ENCODE peak calls at places on chromosomes 16 and 17, in five cellular contexts. U, H, W, J and C are unnamed samples.

GRCh38 chr17:77385750-77386501 is 245.2 kb downstream of the SEC14L1 start:
- DNase-seq in U (no peak), H (no peak), W (peak), J (no peak), C (no peak)

GRCh38 chr16:56425439-56425832 is at the start of gene AMFR:
- DNase-seq in U (peak), H (peak), W (peak), J (no peak), C (peak)

GRCh38 chr17:61400786-61401279 is 1.2 kb downstream of the TBX2 start:
- DNase-seq in U (no peak), H (no peak), W (no peak), J (no peak), C (no peak)

GRCh38 chr16:75267631-75268264 is 16.3 kb upstream of the BCAR1 start:
- DNase-seq in U (peak), H (no peak), W (no peak), J (no peak), C (no peak)

GRCh38 chr16:53404959-53405358 is 29.3 kb upstream of the RBL2 start:
- DNase-seq in U (no peak), H (no peak), W (no peak), J (no peak), C (no peak)

GRCh38 chr17:81206166-81206565 is 16.6 kb downstream of the CEP131 start:
- DNase-seq in U (no peak), H (no peak), W (no peak), J (no peak), C (no peak)

GRCh38 chr17:39096435-39097158 is 54.8 kb downstream of the PLXDC1 start:
- DNase-seq in U (no peak), H (no peak), W (no peak), J (no peak), C (no peak)

GRCh38 chr16:20023190-20023589 is 50.5 kb downstream of the GPR139 start:
- DNase-seq in U (peak), H (no peak), W (no peak), J (no peak), C (no peak)

GRCh38 chr17:36777118-36777517 is 160.2 kb upstream of the LHX1 start:
- DNase-seq in U (no peak), H (no peak), W (peak), J (no peak), C (no peak)

GRCh38 chr16:6018848-6019489 is 921.4 kb upstream of the EEF2KMT start:
- DNase-seq in U (no peak), H (peak), W (no peak), J (no peak), C (no peak)

GRCh38 chr16:6012716-6013115 is 915.1 kb upstream of the EEF2KMT start:
- DNase-seq in U (no peak), H (no peak), W (no peak), J (no peak), C (no peak)

GRCh38 chr16:6020162-6020980 is 922.8 kb upstream of the EEF2KMT start:
- DNase-seq in U (no peak), H (peak), W (no peak), J (no peak), C (no peak)

GRCh38 chr16:6019490-6019991 is 921.9 kb upstream of the EEF2KMT start:
- DNase-seq in U (no peak), H (peak), W (no peak), J (no peak), C (no peak)

DNA sequence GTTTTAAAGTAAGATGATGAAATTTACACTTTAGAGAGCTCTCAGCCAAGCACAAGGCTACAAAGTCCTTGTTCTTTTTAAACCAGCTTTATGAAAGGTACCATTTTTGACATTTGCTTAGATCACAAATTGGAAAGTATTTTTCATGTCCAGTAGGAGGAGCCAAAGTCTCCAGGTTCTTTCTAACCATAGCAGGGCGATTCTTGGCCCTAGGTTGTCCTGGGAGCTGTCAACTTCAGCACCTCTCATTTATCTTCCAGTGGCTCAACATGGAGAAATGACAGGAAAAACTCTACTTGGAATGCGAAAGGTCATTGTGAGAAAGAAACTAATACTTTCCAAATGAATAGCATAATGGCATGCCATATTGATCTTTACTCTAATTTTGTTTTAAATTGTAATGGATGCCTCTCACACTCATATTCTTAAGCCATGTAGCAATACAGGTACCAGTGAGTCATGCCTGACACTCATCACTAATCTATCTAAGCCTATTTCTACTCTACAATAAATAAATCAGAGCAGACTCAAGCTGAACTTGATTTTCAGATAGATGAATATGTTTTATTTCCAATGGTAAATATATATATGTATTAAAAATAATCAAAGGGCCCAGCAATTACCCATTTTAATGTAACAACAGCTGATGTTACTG is 919.1 kb upstream of the EEF2KMT start:
- DNase-seq in U (peak), H (no peak), W (peak), J (no peak), C (no peak)
- TF ChIP-seq ATF2 in U (no peak), H (no peak), W (no peak), J (no peak), C (no peak)

GRCh38 chr17:2002767-2003329 is 22.3 kb downstream of the RTN4RL1 start:
- DNase-seq in U (no peak), H (no peak), W (no peak), J (no peak), C (no peak)

GRCh38 chr17:1997146-1997586 is 28.0 kb downstream of the RTN4RL1 start:
- DNase-seq in U (peak), H (no peak), W (no peak), J (no peak), C (no peak)

GRCh38 chr17:1998426-1998784 is 26.7 kb downstream of the RTN4RL1 start:
- DNase-seq in U (no peak), H (no peak), W (no peak), J (no peak), C (no peak)

GRCh38 chr17:1997587-1998425 is 27.3 kb downstream of the RTN4RL1 start:
- DNase-seq in U (peak), H (peak), W (no peak), J (no peak), C (peak)

GRCh38 chr17:1999557-2000251 is 25.4 kb downstream of the RTN4RL1 start:
- DNase-seq in U (peak), H (no peak), W (no peak), J (no peak), C (peak)
- TF ChIP-seq ATF2 in U (no peak), H (no peak), W (no peak), J (no peak), C (no peak)

DNA sequence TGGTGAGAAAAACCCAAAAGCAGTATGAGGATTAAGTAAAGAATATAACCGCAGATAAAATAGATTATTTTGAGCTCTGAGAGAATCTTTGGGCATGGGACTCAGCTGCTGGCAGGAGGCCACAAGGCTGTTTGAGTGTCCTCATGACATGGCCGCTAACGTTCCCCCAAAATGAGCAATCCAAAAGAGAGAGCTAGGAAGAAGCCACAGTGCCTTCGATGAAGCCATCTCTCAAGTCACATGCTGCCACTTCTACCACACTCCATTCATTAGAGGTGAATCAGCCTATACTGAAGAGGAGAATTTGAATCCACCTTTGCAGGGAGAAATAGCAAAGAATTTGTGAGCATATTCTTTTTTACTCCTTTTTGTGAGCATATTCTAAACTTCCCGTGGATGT is 34.2 kb downstream of the ANKFY1 start:
- DNase-seq in U (no peak), H (no peak), W (no peak), J (no peak), C (no peak)
- TF ChIP-seq ATF2 in U (no peak), H (no peak), W (no peak), J (no peak), C (no peak)

GRCh38 chr16:79777679-79778078 is 177.1 kb upstream of the MAF start:
- DNase-seq in U (no peak), H (no peak), W (no peak), J (no peak), C (no peak)

GRCh38 chr16:79770244-79771064 is 169.9 kb upstream of the MAF start:
- DNase-seq in U (peak), H (peak), W (peak), J (peak), C (peak)

GRCh38 chr16:79772028-79772427 is 171.5 kb upstream of the MAF start:
- DNase-seq in U (no peak), H (no peak), W (no peak), J (no peak), C (no peak)

GRCh38 chr16:79776243-79776884 is 175.8 kb upstream of the MAF start:
- DNase-seq in U (no peak), H (no peak), W (peak), J (no peak), C (no peak)
- TF ChIP-seq ATF2 in U (no peak), H (no peak), W (no peak), J (no peak), C (no peak)

GRCh38 chr17:34126496-34126895 is 128.6 kb upstream of the CCL2 start:
- DNase-seq in U (no peak), H (peak), W (no peak), J (no peak), C (no peak)
- TF ChIP-seq ATF2 in U (no peak), H (no peak), W (no peak), J (no peak), C (no peak)

GRCh38 chr17:63171428-63172205 is 205.6 kb downstream of the TANC2 start:
- DNase-seq in U (no peak), H (no peak), W (no peak), J (no peak), C (no peak)
- TF ChIP-seq ATF2 in U (no peak), H (no peak), W (no peak), J (no peak), C (no peak)

GRCh38 chr17:59381716-59382570 is 50.5 kb downstream of the YPEL2 start:
- DNase-seq in U (no peak), H (no peak), W (no peak), J (no peak), C (no peak)
- TF ChIP-seq ATF2 in U (no peak), H (no peak), W (no peak), J (no peak), C (no peak)

DNA sequence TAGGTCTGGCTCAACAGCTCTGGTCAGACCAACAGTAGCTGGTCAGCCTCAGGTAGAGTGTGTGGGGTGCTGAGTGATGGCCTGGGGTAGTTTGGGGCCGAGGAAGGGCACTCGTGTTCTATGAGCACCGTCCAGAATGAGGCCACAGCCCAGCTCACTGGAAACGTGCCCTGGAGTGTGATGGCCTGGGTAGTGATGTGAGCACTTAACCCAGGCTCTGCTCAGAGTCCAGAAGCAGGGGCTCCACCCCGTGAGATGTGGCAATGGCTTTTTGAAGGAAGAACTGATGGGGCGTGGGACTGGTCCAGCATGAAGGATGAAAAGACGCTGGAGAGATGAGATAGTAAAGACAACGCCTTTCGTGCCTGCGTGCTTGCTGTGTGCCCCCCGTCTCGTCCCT is 35.3 kb downstream of the NTN1 start:
- DNase-seq in U (no peak), H (no peak), W (no peak), J (no peak), C (no peak)
- TF ChIP-seq ATF2 in U (no peak), H (no peak), W (no peak), J (no peak), C (no peak)

DNA sequence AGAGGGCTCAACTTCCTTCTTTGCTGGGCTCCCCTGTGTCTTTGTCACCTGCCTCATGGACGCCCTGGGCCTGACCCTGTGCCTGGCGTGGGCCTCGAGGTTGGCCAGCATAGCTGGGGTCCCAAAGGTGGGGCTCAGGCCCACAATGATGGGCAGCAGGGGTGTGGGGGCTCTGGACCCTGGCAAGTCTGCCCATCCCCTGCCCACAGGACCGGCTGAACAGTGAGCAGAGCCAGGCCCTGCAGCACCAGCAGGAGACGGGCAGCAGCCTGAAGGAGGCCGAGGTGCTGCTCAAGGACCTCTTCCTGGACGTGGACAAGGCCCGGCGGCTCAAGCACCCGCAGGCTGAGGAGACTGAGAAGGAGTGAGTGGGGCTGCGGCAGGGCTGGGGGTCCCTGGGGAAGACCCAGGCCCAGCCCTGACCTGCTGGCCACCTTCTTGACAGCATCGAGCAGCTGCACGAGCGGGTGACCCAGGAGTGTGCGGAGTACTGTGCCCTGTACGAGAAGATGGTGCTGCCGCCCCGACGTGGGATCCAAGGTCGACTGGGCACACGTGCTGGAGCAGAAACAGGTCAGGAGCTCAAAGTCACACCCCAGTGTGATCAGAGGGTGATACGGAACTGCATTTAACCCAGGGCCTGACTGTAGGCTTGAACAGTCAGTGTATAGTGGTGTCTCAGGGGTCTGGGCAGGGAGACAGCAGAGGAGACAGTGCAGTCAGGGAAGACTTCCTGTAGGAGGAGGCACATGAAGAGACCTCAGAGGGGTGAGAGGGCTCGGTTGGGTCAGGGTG is 3.8 kb downstream of the EVPLL start:
- DNase-seq in U (no peak), H (no peak), W (peak), J (no peak), C (no peak)
- TF ChIP-seq ATF2 in U (no peak), H (no peak), W (no peak), J (no peak), C (no peak)

GRCh38 chr17:5419356-5419958 is at the start of gene NUP88:
- DNase-seq in U (peak), H (peak), W (peak), J (peak), C (peak)

GRCh38 chr17:5418858-5419355 is 555 bp downstream of the NUP88 start:
- DNase-seq in U (peak), H (no peak), W (no peak), J (peak), C (no peak)

GRCh38 chr17:5416886-5417285 is 2.6 kb downstream of the NUP88 start:
- DNase-seq in U (no peak), H (no peak), W (no peak), J (no peak), C (no peak)

GRCh38 chr17:5422505-5422904 is 2.5 kb downstream of the RPAIN start:
- DNase-seq in U (peak), H (no peak), W (no peak), J (no peak), C (no peak)

DNA sequence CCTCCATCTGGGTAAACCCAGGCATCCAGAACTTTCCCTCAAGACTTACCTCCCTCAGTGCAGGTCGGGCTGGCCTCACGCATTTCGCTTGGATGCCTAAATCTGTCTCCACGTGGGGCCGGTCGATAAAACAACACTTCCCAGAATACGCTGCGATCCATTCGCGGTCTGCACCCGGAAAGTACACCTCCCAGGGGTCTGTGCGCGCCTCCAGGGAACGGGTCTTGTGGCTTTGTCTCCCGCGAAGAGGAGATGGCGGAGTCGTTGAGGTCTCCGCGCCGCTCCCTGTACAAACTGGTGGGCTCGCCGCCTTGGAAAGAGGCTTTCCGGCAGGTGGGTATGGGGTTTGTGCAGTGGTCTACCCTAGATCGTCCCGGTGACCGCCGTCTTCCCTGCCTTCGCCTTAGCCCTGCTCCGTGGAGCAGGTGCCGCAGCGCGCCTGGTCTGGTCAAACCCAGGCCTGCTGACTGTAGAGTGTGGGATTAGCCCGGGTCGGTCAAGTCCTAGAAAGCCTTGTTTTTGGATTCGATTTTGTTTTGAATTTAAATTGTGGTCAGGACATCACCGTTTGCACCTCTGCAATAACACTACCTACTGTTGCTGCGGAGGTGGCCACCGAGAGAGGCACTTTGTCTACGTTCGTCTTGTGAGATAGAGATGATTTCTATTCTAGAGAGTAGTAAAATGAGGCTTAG is at the start of gene RPAIN:
- DNase-seq in U (peak), H (peak), W (peak), J (no peak), C (peak)
- TF ChIP-seq ATF2 in U (peak), H (no peak), W (no peak), J (no peak), C (no peak)